ENCODE peak calls at places on chromosome 9, in six cellular contexts. Z, V, L, I, U and Y are unnamed samples. For H3K79me2 and H3K4me1, the result is how much of the 10 kb centered on the place peaks cover.

GRCh38 chr9:90726215-90726614 is 75.4 kb upstream of the SYK start:
- DNase-seq in I (peak), U (no peak), Z (no peak), V (peak), L (peak), Y (no peak)

GRCh38 chr9:87405677-87406544 is 91.8 kb upstream of the DAPK1 start:
- DNase-seq in L (no peak), U (no peak), Z (no peak), V (no peak), I (no peak), Y (no peak)

GRCh38 chr9:131500377-131500776 is 2.3 kb upstream of the POMT1 start:
- DNase-seq in Z (no peak), V (no peak), U (no peak), L (no peak), I (no peak), Y (peak)

GRCh38 chr9:96382175-96382574 is 1.3 kb downstream of the SLC35D2 start:
- DNase-seq in U (peak), Z (peak), I (no peak), L (no peak), V (no peak), Y (no peak)

GRCh38 chr9:130866474-130866965 is 30.1 kb downstream of the QRFP start:
- DNase-seq in L (peak), U (peak), I (peak), Z (peak), V (peak), Y (peak)

GRCh38 chr9:90038778-90039177 is 434.0 kb downstream of the GADD45G start:
- DNase-seq in L (no peak), Z (peak), V (peak), I (no peak), U (no peak), Y (no peak)

GRCh38 chr9:120109242-120109641 is 470.7 kb downstream of the CDK5RAP2 start:
- DNase-seq in L (peak), I (peak), V (peak), U (peak), Z (no peak), Y (no peak)

GRCh38 chr9:114047717-114048116 is 30.4 kb downstream of the AMBP start:
- DNase-seq in U (peak), L (peak), Z (no peak), I (peak), V (peak), Y (no peak)

GRCh38 chr9:98607787-98608186 is 100.9 kb downstream of the GABBR2 start:
- DNase-seq in Z (peak), I (no peak), V (no peak), L (no peak), U (no peak), Y (no peak)

GRCh38 chr9:2093920-2094597 is 78.9 kb downstream of the SMARCA2 start:
- DNase-seq in U (no peak), V (peak), L (no peak), I (peak), Z (peak), Y (no peak)

GRCh38 chr9:114433720-114434255 is 46.0 kb upstream of the AKNA start:
- DNase-seq in V (no peak), Z (no peak), L (peak), U (no peak), I (no peak), Y (no peak)

GRCh38 chr9:128078504-128079434 is 10.7 kb downstream of the SLC25A25 start:
- DNase-seq in L (no peak), I (no peak), U (peak), Z (peak), V (no peak), Y (peak)

GRCh38 chr9:131179561-131180219 is 54.3 kb downstream of the NUP214 start:
- DNase-seq in U (no peak), Z (peak), I (no peak), L (peak), V (no peak), Y (no peak)

GRCh38 chr9:36319806-36320205 is 61.6 kb upstream of the GNE start:
- DNase-seq in L (no peak), U (no peak), I (no peak), V (no peak), Z (no peak), Y (no peak)

GRCh38 chr9:86519216-86519615 is 165.0 kb upstream of the TUT7 start:
- DNase-seq in U (no peak), Z (no peak), I (no peak), V (no peak), L (no peak), Y (no peak)

GRCh38 chr9:37156781-37157356 is 36.5 kb downstream of the ZCCHC7 start:
- DNase-seq in U (no peak), V (no peak), L (no peak), Z (peak), I (no peak), Y (peak)

GRCh38 chr9:114096041-114096511 is 3.0 kb downstream of the KIF12 start:
- DNase-seq in U (no peak), I (peak), L (no peak), Z (no peak), V (peak), Y (no peak)

GRCh38 chr9:14302405-14302804 is 11.5 kb downstream of the NFIB start:
- DNase-seq in L (no peak), V (no peak), U (no peak), Z (peak), I (no peak), Y (no peak)

GRCh38 chr9:14303526-14303925 is 10.4 kb downstream of the NFIB start:
- DNase-seq in U (no peak), L (no peak), V (no peak), Z (no peak), I (no peak), Y (no peak)

GRCh38 chr9:14304242-14304641 is 9.7 kb downstream of the NFIB start:
- DNase-seq in I (no peak), Z (no peak), V (no peak), U (no peak), L (no peak), Y (no peak)

GRCh38 chr9:14301582-14301981 is 12.4 kb downstream of the NFIB start:
- DNase-seq in U (no peak), L (no peak), I (no peak), Z (no peak), V (no peak), Y (no peak)

GRCh38 chr9:14303110-14303509 is 10.8 kb downstream of the NFIB start:
- DNase-seq in L (no peak), U (no peak), V (no peak), I (no peak), Z (no peak), Y (no peak)
- H3K79me2 ChIP-seq in L (under half), U (under half), V (under half), I (under half), Z (under half), Y (under half)

GRCh38 chr9:124514125-124514524 is 6.9 kb upstream of the NR5A1 start:
- DNase-seq in I (no peak), U (no peak), L (no peak), Z (no peak), V (no peak), Y (no peak)

GRCh38 chr9:124511426-124511840 is 4.2 kb upstream of the NR5A1 start:
- DNase-seq in Z (no peak), U (no peak), L (no peak), I (peak), V (peak), Y (no peak)

GRCh38 chr9:124513374-124513994 is 6.3 kb upstream of the NR5A1 start:
- DNase-seq in Z (no peak), I (no peak), U (no peak), L (peak), V (no peak), Y (no peak)

GRCh38 chr9:124511891-124512805 is 4.9 kb upstream of the NR5A1 start:
- DNase-seq in V (no peak), U (no peak), Z (no peak), I (peak), L (no peak), Y (no peak)

DNA sequence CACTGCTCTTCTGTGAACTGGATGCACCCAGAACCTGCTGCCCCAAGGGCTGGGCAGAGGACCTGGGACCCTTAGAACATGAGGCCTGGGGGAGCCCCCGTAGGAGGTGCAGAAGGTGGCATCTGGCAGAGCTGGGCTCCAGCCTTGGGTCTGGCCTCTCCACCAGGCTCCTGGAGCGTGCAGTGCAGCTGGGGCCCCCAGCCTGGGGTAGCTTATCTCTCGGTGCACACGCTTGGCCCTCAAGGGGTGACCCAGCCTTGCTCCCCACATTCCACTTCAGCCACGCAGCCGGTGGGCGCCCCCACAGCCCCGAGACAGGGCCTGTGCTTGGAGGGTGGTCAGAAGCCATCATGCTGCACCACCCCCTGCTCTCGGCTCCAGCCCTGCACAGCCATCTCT is 5.6 kb upstream of the NR5A1 start:
- DNase-seq in U (no peak), I (no peak), L (no peak), V (no peak), Z (no peak), Y (no peak)
- H3K4me1 ChIP-seq in U (under half), I (under half), L (under half), V (under half), Z (under half), Y (under half)

DNA sequence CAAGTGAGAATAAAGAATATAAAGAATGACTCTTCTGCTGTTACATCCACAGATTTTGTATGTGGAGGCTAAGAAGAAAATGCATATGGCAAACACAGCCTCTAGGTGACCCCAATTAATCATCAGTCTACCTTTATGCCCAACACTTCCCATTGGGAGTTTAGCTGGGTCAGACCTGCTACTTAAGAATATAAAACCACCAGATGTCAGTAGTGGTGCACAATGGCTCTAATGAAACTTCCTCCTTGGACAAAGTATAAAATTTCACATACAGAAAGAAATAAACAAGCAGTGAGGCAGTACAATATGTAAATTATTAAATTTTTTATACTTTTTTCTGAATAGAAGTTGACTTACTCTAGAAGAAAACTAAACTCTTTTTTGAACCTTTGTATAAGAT is 539.9 kb downstream of the BRINP1 start:
- DNase-seq in I (no peak), V (peak), L (no peak), U (no peak), Z (peak), Y (peak)
- TF ChIP-seq CTCF in I (peak), V (peak), L (peak), U (no peak), Z (peak), Y (no peak)

GRCh38 chr9:16377311-16377710 is 493.2 kb downstream of the BNC2 start:
- DNase-seq in V (no peak), Z (no peak), U (no peak), I (no peak), L (no peak), Y (no peak)
- H3K79me2 ChIP-seq in V (under half), Z (under half), U (under half), I (under half), L (under half), Y (under half)

GRCh38 chr9:134411451-134412297 is 85.4 kb downstream of the RXRA start:
- DNase-seq in I (no peak), V (no peak), Z (no peak), L (no peak), U (no peak), Y (no peak)
- H3K4me1 ChIP-seq in I (under half), V (under half), Z (under half), L (under half), U (under half), Y (under half)

GRCh38 chr9:32589083-32589713 is 16.2 kb upstream of the NDUFB6 start:
- DNase-seq in Z (peak), U (peak), L (peak), I (no peak), V (peak), Y (peak)

GRCh38 chr9:32590476-32590875 is 17.5 kb upstream of the NDUFB6 start:
- DNase-seq in U (no peak), I (no peak), L (no peak), Z (peak), V (no peak), Y (no peak)

GRCh38 chr9:32590898-32591297 is 17.9 kb upstream of the NDUFB6 start:
- DNase-seq in U (no peak), I (no peak), V (no peak), Z (peak), L (no peak), Y (no peak)

GRCh38 chr9:32584784-32585183 is 11.8 kb upstream of the NDUFB6 start:
- DNase-seq in I (no peak), L (no peak), U (no peak), V (no peak), Z (peak), Y (no peak)

GRCh38 chr9:32587901-32588300 is 14.9 kb upstream of the NDUFB6 start:
- DNase-seq in Z (peak), U (no peak), V (peak), L (no peak), I (no peak), Y (peak)
- TF ChIP-seq CTCF in Z (no peak), U (no peak), V (no peak), L (no peak), I (peak), Y (no peak)

GRCh38 chr9:72349911-72350310 is 15.1 kb downstream of the ZFAND5 start:
- DNase-seq in I (no peak), Z (no peak), L (no peak), V (no peak), U (no peak), Y (no peak)
- H3K79me2 ChIP-seq in I (under half), Z (under half), L (under half), V (under half), U (under half), Y (under half)

DNA sequence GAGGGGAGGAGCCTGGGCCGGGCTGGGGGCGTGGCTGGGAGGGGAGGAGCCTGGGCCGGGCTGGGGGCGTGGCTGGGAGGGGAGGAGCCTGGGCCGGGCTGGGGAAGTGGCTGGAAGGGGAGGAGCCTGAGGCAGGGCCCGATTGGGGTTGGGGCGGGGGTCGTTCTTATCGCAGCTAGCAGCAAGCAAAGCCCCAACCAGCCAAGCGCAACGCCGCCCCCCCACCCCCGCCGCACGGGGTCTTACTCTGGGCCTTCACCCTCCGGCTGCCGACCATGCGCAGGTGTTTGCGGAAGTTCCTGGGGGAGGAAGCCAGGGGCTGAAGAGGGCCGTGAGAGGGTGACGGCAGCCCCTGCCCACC is 5.0 kb downstream of the NSMF start:
- DNase-seq in I (peak), V (peak), U (no peak), Z (no peak), L (peak), Y (peak)
- H3K4me1 ChIP-seq in I (under half), V (under half), U (under half), Z (under half), L (under half), Y (under half)

DNA sequence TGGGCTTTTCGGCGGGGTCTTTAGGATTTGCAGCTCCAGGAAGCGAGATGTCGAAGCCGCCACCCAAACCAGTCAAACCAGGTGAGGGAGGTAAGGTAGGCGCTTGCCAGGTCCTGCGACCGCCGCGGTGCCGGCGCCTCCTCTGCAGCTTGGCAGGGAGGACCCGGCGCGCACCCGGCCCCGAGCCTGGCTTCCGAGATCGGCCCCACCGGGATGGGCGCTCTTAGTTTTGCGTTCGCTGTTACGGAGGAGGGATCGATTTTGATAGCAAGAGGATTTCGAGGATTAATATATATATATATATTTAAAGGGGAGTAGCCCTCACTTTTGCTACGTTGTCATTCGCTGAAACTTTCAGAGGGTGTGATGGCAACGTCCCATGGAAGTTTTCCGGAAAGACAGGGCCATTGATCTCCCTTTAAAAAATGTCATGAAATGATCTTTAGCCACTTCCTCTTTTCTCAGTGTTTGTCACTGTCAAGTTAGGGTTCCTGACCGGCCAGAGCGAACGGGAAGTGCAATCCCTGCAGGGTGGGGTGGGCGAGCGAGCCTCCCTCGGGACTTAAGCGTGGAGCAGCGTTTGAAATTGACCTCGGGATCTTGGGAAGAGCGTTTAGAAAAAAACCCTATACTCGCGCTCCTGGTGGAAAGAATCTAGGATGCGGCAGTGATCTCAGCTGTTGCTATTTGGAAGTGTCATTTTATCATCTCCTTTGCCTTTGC is 493 bp downstream of the OSTF1 start:
- DNase-seq in U (no peak), Z (peak), L (peak), I (peak), V (peak), Y (peak)
- TF ChIP-seq CTCF in U (peak), Z (peak), L (no peak), I (peak), V (no peak), Y (no peak)